ENCODE peak calls at places on chromosomes 3 and 15, in seven cellular contexts. One of them, this sample, is unnamed.

GRCh38 chr3:58666683-58667082 is at the start of gene FAM3D:
- DNase-seq in H1: no peak
- DNase-seq in HepG2: no peak
- DNase-seq in K562: no peak
- DNase-seq in HCT116: no peak
- DNase-seq in GM12878: no peak
- DNase-seq in SK-N-SH: no peak
- DNase-seq in this sample: peak

GRCh38 chr3:16063603-16064002 is 110.9 kb upstream of the GALNT15 start:
- DNase-seq in H1: no peak
- DNase-seq in SK-N-SH: no peak
- DNase-seq in HepG2: no peak
- DNase-seq in HCT116: no peak
- DNase-seq in K562: no peak
- DNase-seq in GM12878: no peak
- DNase-seq in this sample: no peak

GRCh38 chr15:68403161-68403941 is 28.6 kb downstream of the ITGA11 start:
- DNase-seq in SK-N-SH: no peak
- DNase-seq in K562: no peak
- DNase-seq in HCT116: no peak
- DNase-seq in H1: no peak
- DNase-seq in GM12878: no peak
- DNase-seq in HepG2: no peak
- DNase-seq in this sample: no peak

GRCh38 chr3:132404276-132404675 is 13.0 kb upstream of the DNAJC13 start:
- DNase-seq in K562: no peak
- DNase-seq in HCT116: no peak
- DNase-seq in H1: no peak
- DNase-seq in GM12878: no peak
- DNase-seq in SK-N-SH: peak
- DNase-seq in HepG2: no peak
- DNase-seq in this sample: no peak

GRCh38 chr3:65687741-65688140 is 351.0 kb downstream of the MAGI1 start:
- DNase-seq in H1: no peak
- DNase-seq in K562: no peak
- DNase-seq in GM12878: no peak
- DNase-seq in HepG2: no peak
- DNase-seq in HCT116: no peak
- DNase-seq in SK-N-SH: no peak
- DNase-seq in this sample: no peak

GRCh38 chr3:160618878-160619277 is 53.5 kb upstream of the KPNA4 start:
- DNase-seq in GM12878: no peak
- DNase-seq in HepG2: no peak
- DNase-seq in HCT116: no peak
- DNase-seq in H1: no peak
- DNase-seq in K562: no peak
- DNase-seq in SK-N-SH: no peak
- DNase-seq in this sample: no peak

GRCh38 chr3:171125010-171125409 is 98.5 kb upstream of the SLC2A2 start:
- DNase-seq in HepG2: no peak
- DNase-seq in H1: no peak
- DNase-seq in GM12878: no peak
- DNase-seq in HCT116: no peak
- DNase-seq in SK-N-SH: no peak
- DNase-seq in K562: no peak
- DNase-seq in this sample: no peak

GRCh38 chr3:7875858-7876442 is 625.7 kb upstream of the LMCD1 start:
- DNase-seq in SK-N-SH: no peak
- DNase-seq in HCT116: peak
- DNase-seq in HepG2: no peak
- DNase-seq in GM12878: no peak
- DNase-seq in H1: no peak
- DNase-seq in K562: no peak
- DNase-seq in this sample: no peak

GRCh38 chr3:51962854-51963530 is 4.3 kb downstream of the PCBP4 start:
- DNase-seq in SK-N-SH: no peak
- DNase-seq in GM12878: no peak
- DNase-seq in HCT116: no peak
- DNase-seq in H1: no peak
- DNase-seq in HepG2: no peak
- DNase-seq in K562: no peak
- DNase-seq in this sample: no peak

GRCh38 chr15:35886765-35887164 is 340.8 kb upstream of the DPH6 start:
- DNase-seq in HepG2: no peak
- DNase-seq in HCT116: no peak
- DNase-seq in K562: no peak
- DNase-seq in H1: no peak
- DNase-seq in GM12878: no peak
- DNase-seq in SK-N-SH: peak
- DNase-seq in this sample: no peak

GRCh38 chr3:100207886-100208285 is 52.9 kb upstream of the TBC1D23 start:
- DNase-seq in HCT116: no peak
- DNase-seq in K562: no peak
- DNase-seq in HepG2: no peak
- DNase-seq in SK-N-SH: no peak
- DNase-seq in GM12878: no peak
- DNase-seq in H1: no peak
- DNase-seq in this sample: no peak

GRCh38 chr3:48400824-48401433 is 28.9 kb downstream of the FBXW12 start:
- DNase-seq in HepG2: peak
- DNase-seq in H1: peak
- DNase-seq in K562: peak
- DNase-seq in HCT116: peak
- DNase-seq in GM12878: peak
- DNase-seq in SK-N-SH: peak
- DNase-seq in this sample: peak

GRCh38 chr3:77232557-77232956 is 192.7 kb downstream of the ROBO2 start:
- DNase-seq in HCT116: no peak
- DNase-seq in HepG2: no peak
- DNase-seq in SK-N-SH: no peak
- DNase-seq in GM12878: no peak
- DNase-seq in K562: no peak
- DNase-seq in H1: no peak
- DNase-seq in this sample: no peak

GRCh38 chr3:54949491-54950044 is 21.7 kb upstream of the LRTM1 start:
- DNase-seq in K562: no peak
- DNase-seq in SK-N-SH: no peak
- DNase-seq in HCT116: no peak
- DNase-seq in HepG2: no peak
- DNase-seq in GM12878: no peak
- DNase-seq in H1: no peak
- DNase-seq in this sample: no peak

GRCh38 chr15:74326759-74327158 is 40.7 kb downstream of the CYP11A1 start:
- DNase-seq in H1: no peak
- DNase-seq in HepG2: no peak
- DNase-seq in SK-N-SH: no peak
- DNase-seq in HCT116: no peak
- DNase-seq in K562: no peak
- DNase-seq in GM12878: no peak
- DNase-seq in this sample: no peak

GRCh38 chr15:82530606-82531379 is 9.5 kb downstream of the RPS17 start:
- DNase-seq in H1: no peak
- DNase-seq in HCT116: peak
- DNase-seq in GM12878: peak
- DNase-seq in HepG2: peak
- DNase-seq in SK-N-SH: peak
- DNase-seq in K562: peak
- DNase-seq in this sample: peak

GRCh38 chr3:32483772-32484171 is 18.9 kb downstream of the CMTM6 start:
- DNase-seq in HepG2: no peak
- DNase-seq in SK-N-SH: no peak
- DNase-seq in K562: no peak
- DNase-seq in H1: no peak
- DNase-seq in GM12878: no peak
- DNase-seq in HCT116: no peak
- DNase-seq in this sample: no peak

GRCh38 chr3:71228156-71228885 is 355.2 kb downstream of the FOXP1 start:
- DNase-seq in GM12878: no peak
- DNase-seq in H1: no peak
- DNase-seq in HCT116: no peak
- DNase-seq in SK-N-SH: no peak
- DNase-seq in HepG2: no peak
- DNase-seq in K562: no peak
- DNase-seq in this sample: no peak

GRCh38 chr3:118817748-118818165 is 216.9 kb downstream of the IGSF11 start:
- DNase-seq in H1: no peak
- DNase-seq in SK-N-SH: peak
- DNase-seq in HepG2: peak
- DNase-seq in HCT116: peak
- DNase-seq in K562: peak
- DNase-seq in GM12878: no peak
- DNase-seq in this sample: peak

GRCh38 chr3:13798401-13798800 is 81.5 kb downstream of the WNT7A start:
- DNase-seq in H1: no peak
- DNase-seq in K562: no peak
- DNase-seq in HCT116: no peak
- DNase-seq in SK-N-SH: no peak
- DNase-seq in GM12878: no peak
- DNase-seq in HepG2: no peak
- DNase-seq in this sample: no peak

GRCh38 chr3:13800064-13800463 is 79.8 kb downstream of the WNT7A start:
- DNase-seq in HepG2: no peak
- DNase-seq in H1: no peak
- DNase-seq in HCT116: no peak
- DNase-seq in K562: no peak
- DNase-seq in GM12878: no peak
- DNase-seq in SK-N-SH: no peak
- DNase-seq in this sample: no peak

GRCh38 chr3:13795816-13796215 is 84.1 kb downstream of the WNT7A start:
- DNase-seq in HCT116: no peak
- DNase-seq in GM12878: no peak
- DNase-seq in K562: no peak
- DNase-seq in SK-N-SH: no peak
- DNase-seq in HepG2: no peak
- DNase-seq in H1: no peak
- DNase-seq in this sample: no peak

GRCh38 chr3:13793451-13793850 is 86.4 kb downstream of the WNT7A start:
- DNase-seq in GM12878: no peak
- DNase-seq in H1: no peak
- DNase-seq in HCT116: no peak
- DNase-seq in HepG2: no peak
- DNase-seq in SK-N-SH: no peak
- DNase-seq in K562: no peak
- DNase-seq in this sample: no peak

GRCh38 chr3:13796683-13797460 is 83.0 kb downstream of the WNT7A start:
- DNase-seq in SK-N-SH: no peak
- DNase-seq in H1: no peak
- DNase-seq in GM12878: no peak
- DNase-seq in HCT116: no peak
- DNase-seq in K562: no peak
- DNase-seq in HepG2: no peak
- DNase-seq in this sample: no peak
- TF ChIP-seq JUND in SK-N-SH: no peak
- TF ChIP-seq JUND in H1: no peak
- TF ChIP-seq JUND in GM12878: no peak
- TF ChIP-seq JUND in HCT116: no peak
- TF ChIP-seq JUND in K562: no peak
- TF ChIP-seq JUND in HepG2: no peak
- TF ChIP-seq JUND in this sample: no peak

GRCh38 chr3:43035801-43036340 is 56.8 kb downstream of the GASK1A start:
- DNase-seq in HepG2: no peak
- DNase-seq in HCT116: no peak
- DNase-seq in SK-N-SH: no peak
- DNase-seq in K562: no peak
- DNase-seq in H1: no peak
- DNase-seq in GM12878: no peak
- DNase-seq in this sample: no peak

GRCh38 chr3:43034200-43034599 is 55.1 kb downstream of the GASK1A start:
- DNase-seq in HCT116: no peak
- DNase-seq in K562: no peak
- DNase-seq in SK-N-SH: no peak
- DNase-seq in HepG2: no peak
- DNase-seq in H1: no peak
- DNase-seq in GM12878: no peak
- DNase-seq in this sample: no peak

GRCh38 chr3:43034911-43035310 is 55.8 kb downstream of the GASK1A start:
- DNase-seq in H1: no peak
- DNase-seq in K562: no peak
- DNase-seq in HCT116: no peak
- DNase-seq in SK-N-SH: no peak
- DNase-seq in GM12878: no peak
- DNase-seq in HepG2: no peak
- DNase-seq in this sample: no peak

GRCh38 chr3:43038010-43038409 is 58.9 kb downstream of the GASK1A start:
- DNase-seq in HepG2: no peak
- DNase-seq in K562: no peak
- DNase-seq in HCT116: no peak
- DNase-seq in SK-N-SH: no peak
- DNase-seq in GM12878: peak
- DNase-seq in H1: no peak
- DNase-seq in this sample: no peak

GRCh38 chr3:43036621-43037331 is 57.7 kb downstream of the GASK1A start:
- DNase-seq in SK-N-SH: no peak
- DNase-seq in HCT116: no peak
- DNase-seq in K562: no peak
- DNase-seq in H1: no peak
- DNase-seq in GM12878: peak
- DNase-seq in HepG2: no peak
- DNase-seq in this sample: no peak
- TF ChIP-seq JUND in SK-N-SH: no peak
- TF ChIP-seq JUND in HCT116: no peak
- TF ChIP-seq JUND in K562: no peak
- TF ChIP-seq JUND in H1: no peak
- TF ChIP-seq JUND in GM12878: no peak
- TF ChIP-seq JUND in HepG2: no peak
- TF ChIP-seq JUND in this sample: no peak

GRCh38 chr15:36959746-36960145 is 140.6 kb downstream of the MEIS2 start:
- DNase-seq in H1: no peak
- DNase-seq in K562: no peak
- DNase-seq in HCT116: no peak
- DNase-seq in SK-N-SH: no peak
- DNase-seq in GM12878: no peak
- DNase-seq in HepG2: no peak
- DNase-seq in this sample: no peak
- TF ChIP-seq JUND in H1: no peak
- TF ChIP-seq JUND in K562: no peak
- TF ChIP-seq JUND in HCT116: no peak
- TF ChIP-seq JUND in SK-N-SH: no peak
- TF ChIP-seq JUND in GM12878: no peak
- TF ChIP-seq JUND in HepG2: no peak
- TF ChIP-seq JUND in this sample: no peak

DNA sequence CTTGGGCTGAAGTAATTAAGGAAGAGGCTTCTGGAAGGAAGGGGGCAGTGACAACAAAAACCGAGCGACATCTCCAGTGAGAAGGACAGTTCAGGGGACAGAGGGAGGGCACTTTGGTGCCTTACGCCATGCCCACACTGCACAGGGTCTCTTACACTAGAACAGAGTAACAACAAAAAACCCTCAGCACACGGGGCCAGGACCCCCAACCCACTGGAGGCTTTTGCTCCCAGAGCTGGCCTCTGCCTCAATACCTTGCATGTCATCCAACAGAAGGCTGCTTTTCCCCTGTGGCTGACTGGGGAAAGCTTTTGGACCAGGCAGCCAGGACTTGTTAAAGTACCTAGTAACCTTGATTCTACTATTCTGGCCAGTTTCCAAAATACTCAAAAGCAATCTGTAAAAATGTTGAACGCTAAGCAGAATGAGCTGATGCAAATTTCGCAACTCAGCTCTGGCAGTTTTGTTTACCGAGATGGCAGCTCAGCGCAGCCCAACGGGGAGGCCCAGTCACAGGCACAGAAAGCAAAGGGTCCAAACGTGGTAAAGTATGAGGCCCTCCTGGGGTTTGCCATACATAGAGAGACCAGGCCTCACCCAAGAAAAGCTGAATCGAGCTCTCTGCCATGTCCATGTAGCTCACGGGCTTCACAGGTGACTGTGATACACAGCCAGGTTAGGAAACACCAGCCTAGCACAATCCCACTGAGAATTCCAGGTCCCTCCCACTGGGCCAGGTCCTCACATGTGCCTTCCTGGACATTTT is 6.1 kb downstream of the CHCHD4 start:
- DNase-seq in GM12878: no peak
- DNase-seq in HepG2: peak
- DNase-seq in H1: no peak
- DNase-seq in K562: no peak
- DNase-seq in HCT116: no peak
- DNase-seq in SK-N-SH: no peak
- DNase-seq in this sample: peak
- TF ChIP-seq JUND in GM12878: no peak
- TF ChIP-seq JUND in HepG2: no peak
- TF ChIP-seq JUND in H1: no peak
- TF ChIP-seq JUND in K562: no peak
- TF ChIP-seq JUND in HCT116: no peak
- TF ChIP-seq JUND in SK-N-SH: no peak
- TF ChIP-seq JUND in this sample: no peak

This sample was measured in T47D.